ENCODE peak calls at places on chromosomes 16 and 17, in four cellular contexts. O, J, Q and S are unnamed samples.

GRCh38 chr17:32142857-32143524 is 689 bp downstream of the RHOT1 start:
- DNase-seq in Q (peak; percentile 63), J (peak; percentile 94), O (no peak), S (peak; percentile 76)

GRCh38 chr17:80871341-80871740 is 120.3 kb upstream of the CHMP6 start:
- DNase-seq in J (no peak), O (no peak), Q (no peak), S (no peak)

GRCh38 chr17:35731239-35731931 is at the start of gene RASL10B:
- DNase-seq in J (peak; percentile 76), Q (peak; percentile 93), O (no peak), S (peak; percentile 31)

GRCh38 chr17:75404739-75405364 is 626 bp downstream of the GRB2 start:
- DNase-seq in J (peak; percentile 47), O (no peak), Q (peak; percentile 67), S (peak; percentile 52)

GRCh38 chr16:80924372-80924978 is 82.2 kb downstream of the CMC2 start:
- DNase-seq in J (peak; percentile 63), Q (peak; percentile 61), O (no peak), S (peak; percentile 43)

GRCh38 chr16:50765246-50765645 is 23.4 kb downstream of the CYLD start:
- DNase-seq in Q (no peak), O (no peak), J (no peak), S (no peak)

GRCh38 chr16:59060212-59060611 is 326.1 kb upstream of the GOT2 start:
- DNase-seq in O (no peak), J (no peak), Q (no peak), S (peak; percentile 84)

GRCh38 chr17:6936370-6937028 is 59.4 kb upstream of the ALOX12 start:
- DNase-seq in Q (peak; percentile 33), J (no peak), O (no peak), S (peak; percentile 6)

GRCh38 chr16:68644715-68645493 is at the start of gene CDH3:
- DNase-seq in Q (peak; percentile 64), J (no peak), O (no peak), S (no peak)

GRCh38 chr16:68146583-68146982 is 61.4 kb downstream of the NFATC3 start:
- DNase-seq in J (peak; percentile 15), O (no peak), Q (peak; percentile 50), S (peak; percentile 60)

GRCh38 chr16:73232555-73233422 is 184.9 kb upstream of the ZFHX3 start:
- DNase-seq in O (no peak), Q (peak; percentile 39), J (no peak), S (peak; percentile 100)

GRCh38 chr17:32192379-32192778 is 50.1 kb downstream of the RHOT1 start:
- DNase-seq in Q (no peak), O (no peak), J (no peak), S (peak; percentile 73)

GRCh38 chr17:59972778-59973177 is 8.2 kb upstream of the RNFT1 start:
- DNase-seq in Q (no peak), J (no peak), O (no peak), S (peak; percentile 9)

GRCh38 chr16:4273858-4274291 is 1.1 kb upstream of the TFAP4 start:
- DNase-seq in J (no peak), Q (peak; percentile 77), O (no peak), S (peak; percentile 22)

GRCh38 chr17:61454095-61454931 is 2.1 kb downstream of the TBX4 start:
- DNase-seq in O (no peak), Q (no peak), J (no peak), S (no peak)

GRCh38 chr17:63439682-63440081 is 6.4 kb downstream of the CYB561 start:
- DNase-seq in J (no peak), O (no peak), Q (no peak), S (peak; percentile 51)

GRCh38 chr17:50108556-50108955 is 13.4 kb downstream of the PDK2 start:
- DNase-seq in O (no peak), Q (no peak), J (no peak), S (no peak)

GRCh38 chr16:88451586-88452484 is 1.2 kb upstream of the ZFPM1 start:
- DNase-seq in O (no peak), J (no peak), Q (no peak), S (no peak)

GRCh38 chr16:70258065-70258464 is 6.3 kb upstream of the EXOSC6 start:
- DNase-seq in O (no peak), J (no peak), Q (no peak), S (no peak)

GRCh38 chr17:19376799-19377198 is 1.5 kb upstream of the MAPK7 start:
- DNase-seq in O (no peak), J (no peak), Q (no peak), S (no peak)

GRCh38 chr17:40309031-40309937 is at the start of gene RARA:
- DNase-seq in O (no peak), Q (peak; percentile 67), J (peak; percentile 58), S (no peak)

GRCh38 chr16:7013990-7014389 is 318.7 kb upstream of the RBFOX1 start:
- DNase-seq in J (no peak), O (no peak), Q (no peak), S (peak; percentile 5)

GRCh38 chr17:43384476-43384862 is 14.3 kb upstream of the ARL4D start:
- DNase-seq in J (no peak), Q (no peak), O (no peak), S (no peak)

GRCh38 chr17:45371414-45372324 is 54.8 kb upstream of the MAP3K14 start:
- DNase-seq in O (no peak), J (no peak), Q (peak; percentile 78), S (peak; percentile 96)

GRCh38 chr16:83923581-83924365 is 24.9 kb downstream of the MLYCD start:
- DNase-seq in O (no peak), J (no peak), Q (peak; percentile 18), S (no peak)
- TF ChIP-seq RCOR1 in O (no peak), J (no peak), Q (no peak), S (no peak)

GRCh38 chr16:12235110-12235509 is 258.6 kb downstream of the SNX29 start:
- DNase-seq in Q (no peak), J (no peak), O (no peak), S (no peak)
- TF ChIP-seq MXI1 in Q (no peak), J (no peak), O (no peak), S (no peak)

GRCh38 chr17:410674-411401 is 58.2 kb upstream of the RPH3AL start:
- DNase-seq in O (no peak), J (peak; percentile 22), Q (peak; percentile 48), S (peak; percentile 12)
- TF ChIP-seq RCOR1 in O (no peak), J (no peak), Q (no peak), S (no peak)

DNA sequence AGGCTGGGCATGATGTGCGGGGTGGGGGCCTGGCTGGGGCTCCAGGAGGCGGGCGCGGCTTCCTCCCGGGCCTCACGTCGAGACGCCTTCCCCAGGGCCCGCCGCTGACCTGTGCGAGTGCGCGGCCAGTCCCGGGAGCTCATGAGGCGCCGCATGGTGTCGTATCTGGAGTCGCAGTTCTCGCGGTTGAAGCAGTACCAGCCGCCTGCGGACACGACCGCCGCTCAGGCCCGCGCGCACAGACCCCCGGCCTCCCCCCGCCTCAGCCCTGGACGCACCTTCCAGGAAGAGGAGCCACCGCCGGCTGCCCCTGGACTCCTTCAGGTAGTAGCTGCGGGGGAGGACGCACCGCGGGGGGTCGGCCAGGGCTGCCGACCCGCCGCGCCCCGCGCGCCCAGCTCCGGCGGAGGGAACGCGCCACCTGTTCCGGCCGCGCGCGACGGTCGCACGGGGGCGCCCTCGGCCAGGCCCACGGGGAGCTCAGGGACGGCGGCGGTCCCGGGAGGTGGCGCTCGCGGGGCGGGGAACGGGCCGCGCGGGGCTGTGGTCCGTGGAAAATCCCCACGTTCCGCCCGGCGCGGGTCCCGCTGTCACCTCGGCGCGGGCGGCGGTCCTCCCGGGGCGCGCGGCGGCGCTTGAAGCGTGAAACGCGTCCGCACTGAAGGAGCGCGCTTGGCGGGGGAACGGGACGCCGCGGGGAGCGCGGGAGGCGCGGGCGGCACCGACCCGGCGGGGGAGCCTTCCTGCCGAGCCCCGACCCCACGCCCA is 1.4 kb downstream of the NOTUM start:
- DNase-seq in O (no peak), Q (peak; percentile 96), J (peak; percentile 85), S (peak; percentile 24)
- TF ChIP-seq MXI1 in O (no peak), Q (peak; percentile 64), J (no peak), S (no peak)

GRCh38 chr16:2530629-2531318 is 434 bp downstream of the CEMP1 start:
- DNase-seq in J (no peak), O (no peak), Q (peak; percentile 46), S (no peak)
- TF ChIP-seq RCOR1 in J (no peak), O (no peak), Q (no peak), S (no peak)

GRCh38 chr17:51351890-51352289 is 91.5 kb downstream of the UTP18 start:
- DNase-seq in Q (no peak), O (no peak), J (no peak), S (peak; percentile 31)
- TF ChIP-seq MXI1 in Q (no peak), O (no peak), J (no peak), S (no peak)

GRCh38 chr17:66301864-66302741 is at the start of gene PRKCA:
- DNase-seq in Q (peak; percentile 96), O (no peak), J (peak; percentile 79), S (peak; percentile 69)

GRCh38 chr17:66307257-66307656 is 4.8 kb downstream of the PRKCA start:
- DNase-seq in O (no peak), J (no peak), Q (no peak), S (no peak)

GRCh38 chr17:66306413-66306812 is 4.0 kb downstream of the PRKCA start:
- DNase-seq in O (no peak), Q (no peak), J (no peak), S (peak; percentile 73)

GRCh38 chr17:66302761-66303626 is 581 bp downstream of the PRKCA start:
- DNase-seq in O (no peak), Q (peak; percentile 80), J (peak; percentile 39), S (peak; percentile 42)

GRCh38 chr17:66304304-66305174 is 2.1 kb downstream of the PRKCA start:
- DNase-seq in O (no peak), Q (peak; percentile 63), J (peak; percentile 67), S (no peak)
- TF ChIP-seq RCOR1 in O (no peak), Q (no peak), J (no peak), S (no peak)

DNA sequence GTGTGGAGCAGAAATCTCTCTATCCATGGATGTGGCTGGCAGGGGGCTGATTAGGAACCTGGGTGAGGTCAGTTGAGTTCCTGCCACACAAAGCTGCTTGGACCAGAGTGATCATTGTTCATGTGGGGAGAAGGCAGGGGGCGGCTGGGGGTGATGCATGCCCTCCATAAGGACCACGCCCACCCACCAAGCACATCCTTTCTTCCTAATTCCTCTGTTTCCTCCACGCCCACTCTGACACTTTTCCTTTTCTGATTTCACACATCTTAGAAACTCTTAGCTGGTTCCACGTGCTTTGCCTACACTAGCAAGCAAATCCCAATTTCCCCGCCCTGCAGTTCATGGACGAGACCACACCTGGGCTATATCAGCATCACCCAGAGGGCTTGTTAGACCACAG is 108.5 kb downstream of the SDK2 start:
- DNase-seq in J (no peak), Q (no peak), O (no peak), S (no peak)
- TF ChIP-seq MXI1 in J (no peak), Q (no peak), O (no peak), S (no peak)

GRCh38 chr16:28126684-28127620 is 63.4 kb upstream of the GSG1L start:
- DNase-seq in Q (no peak), J (no peak), O (no peak), S (no peak)
- TF ChIP-seq RCOR1 in Q (no peak), J (no peak), O (no peak), S (no peak)